ENCODE peak calls at places on chromosome 14, in five cellular contexts. One of them, this sample, is unnamed.

GRCh38 chr14:104822821-104823615 is 22.1 kb downstream of the ZBTB42 start:
- DNase-seq in upper lobe of left lung: no peak
- DNase-seq in effector memory CD8-positive, alpha-beta T cell: no peak
- DNase-seq in GF-D8: no peak
- DNase-seq in AG08395: no peak
- DNase-seq in this sample: no peak

GRCh38 chr14:80867091-80867490 is 74.4 kb downstream of the CEP128 start:
- DNase-seq in AG08395: no peak
- DNase-seq in effector memory CD8-positive, alpha-beta T cell: no peak
- DNase-seq in upper lobe of left lung: no peak
- DNase-seq in GF-D8: no peak
- DNase-seq in this sample: no peak

GRCh38 chr14:70882771-70883492 is 24.3 kb upstream of the PCNX1 start:
- DNase-seq in upper lobe of left lung: no peak
- DNase-seq in effector memory CD8-positive, alpha-beta T cell: no peak
- DNase-seq in AG08395: peak
- DNase-seq in GF-D8: peak
- DNase-seq in this sample: peak

GRCh38 chr14:28461379-28461778 is 305.2 kb upstream of the FOXG1 start:
- DNase-seq in AG08395: no peak
- DNase-seq in GF-D8: no peak
- DNase-seq in effector memory CD8-positive, alpha-beta T cell: no peak
- DNase-seq in upper lobe of left lung: no peak
- DNase-seq in this sample: no peak

GRCh38 chr14:82855912-82856381 is 1322.3 kb upstream of the SEL1L start:
- DNase-seq in AG08395: peak
- DNase-seq in upper lobe of left lung: no peak
- DNase-seq in effector memory CD8-positive, alpha-beta T cell: no peak
- DNase-seq in GF-D8: no peak
- DNase-seq in this sample: peak

GRCh38 chr14:34826661-34827060 is 48.5 kb downstream of the BAZ1A start:
- DNase-seq in effector memory CD8-positive, alpha-beta T cell: no peak
- DNase-seq in AG08395: peak
- DNase-seq in upper lobe of left lung: no peak
- DNase-seq in GF-D8: no peak
- DNase-seq in this sample: peak

GRCh38 chr14:51070732-51071131 is 24.2 kb downstream of the TRIM9 start:
- DNase-seq in GF-D8: no peak
- DNase-seq in upper lobe of left lung: no peak
- DNase-seq in AG08395: no peak
- DNase-seq in effector memory CD8-positive, alpha-beta T cell: no peak
- DNase-seq in this sample: no peak

GRCh38 chr14:85415015-85415712 is 114.8 kb upstream of the FLRT2 start:
- DNase-seq in upper lobe of left lung: no peak
- DNase-seq in effector memory CD8-positive, alpha-beta T cell: no peak
- DNase-seq in AG08395: peak
- DNase-seq in GF-D8: no peak
- DNase-seq in this sample: peak

GRCh38 chr14:99158150-99158549 is 113.8 kb downstream of the BCL11B start:
- DNase-seq in effector memory CD8-positive, alpha-beta T cell: no peak
- DNase-seq in AG08395: no peak
- DNase-seq in upper lobe of left lung: no peak
- DNase-seq in GF-D8: no peak
- DNase-seq in this sample: peak

GRCh38 chr14:94769413-94770250 is at the start of gene GSC:
- DNase-seq in upper lobe of left lung: peak
- DNase-seq in AG08395: peak
- DNase-seq in GF-D8: no peak
- DNase-seq in effector memory CD8-positive, alpha-beta T cell: no peak
- DNase-seq in this sample: peak

GRCh38 chr14:68442828-68443460 is 349.9 kb downstream of the ZFP36L1 start:
- DNase-seq in effector memory CD8-positive, alpha-beta T cell: no peak
- DNase-seq in GF-D8: no peak
- DNase-seq in upper lobe of left lung: no peak
- DNase-seq in AG08395: peak
- DNase-seq in this sample: peak

GRCh38 chr14:92922883-92923743 is at the start of gene CHGA:
- DNase-seq in effector memory CD8-positive, alpha-beta T cell: peak
- DNase-seq in upper lobe of left lung: peak
- DNase-seq in AG08395: peak
- DNase-seq in GF-D8: no peak
- DNase-seq in this sample: peak

GRCh38 chr14:105275267-105275946 is 25.4 kb downstream of the BRF1 start:
- DNase-seq in upper lobe of left lung: peak
- DNase-seq in effector memory CD8-positive, alpha-beta T cell: no peak
- DNase-seq in GF-D8: no peak
- DNase-seq in AG08395: peak
- DNase-seq in this sample: peak

This sample was measured in astrocyte of the hippocampus.